ENCODE peak calls at places on chromosomes 5 and 9, in ten cellular contexts. One of them, this sample, is unnamed.

GRCh38 chr5:153895266-153895665 is 143.4 kb downstream of the FAM114A2 start:
- DNase-seq in stromal cell of bone marrow: no peak
- DNase-seq in activated CD4-positive, alpha-beta T cell treated with anti-CD3 and anti-CD28 coated beads, Interleukin-2, amount 50 U/mL, for 4 hours: no peak
- DNase-seq in H4: no peak
- DNase-seq in OCI-LY7: no peak
- DNase-seq in A549: no peak
- DNase-seq in activated naive CD8-positive, alpha-beta T cell treated with anti-CD3 and anti-CD28 coated beads, Interleukin-2, amount 50 U/mL, for 24 hours: no peak
- DNase-seq in stimulated activated CD4-positive, alpha-beta T cell treated with anti-CD3 and anti-CD28 coated beads, Interleukin-2, amount 100 ng/mL, for 48 hours: no peak
- DNase-seq in fibroblast of pulmonary artery: no peak
- DNase-seq in lung: no peak
- DNase-seq in this sample: no peak

GRCh38 chr9:88011005-88011766 is 36.9 kb upstream of the CDK20 start:
- DNase-seq in stimulated activated CD4-positive, alpha-beta T cell treated with anti-CD3 and anti-CD28 coated beads, Interleukin-2, amount 100 ng/mL, for 48 hours: no peak
- DNase-seq in activated naive CD8-positive, alpha-beta T cell treated with anti-CD3 and anti-CD28 coated beads, Interleukin-2, amount 50 U/mL, for 24 hours: no peak
- DNase-seq in H4: no peak
- DNase-seq in fibroblast of pulmonary artery: peak
- DNase-seq in lung: no peak
- DNase-seq in activated CD4-positive, alpha-beta T cell treated with anti-CD3 and anti-CD28 coated beads, Interleukin-2, amount 50 U/mL, for 4 hours: no peak
- DNase-seq in stromal cell of bone marrow: peak
- DNase-seq in OCI-LY7: no peak
- DNase-seq in A549: peak
- DNase-seq in this sample: no peak

GRCh38 chr5:41707853-41708603 is 162.2 kb downstream of the OXCT1 start:
- DNase-seq in fibroblast of pulmonary artery: peak
- DNase-seq in lung: no peak
- DNase-seq in stromal cell of bone marrow: peak
- DNase-seq in activated CD4-positive, alpha-beta T cell treated with anti-CD3 and anti-CD28 coated beads, Interleukin-2, amount 50 U/mL, for 4 hours: no peak
- DNase-seq in stimulated activated CD4-positive, alpha-beta T cell treated with anti-CD3 and anti-CD28 coated beads, Interleukin-2, amount 100 ng/mL, for 48 hours: no peak
- DNase-seq in OCI-LY7: peak
- DNase-seq in A549: peak
- DNase-seq in H4: peak
- DNase-seq in activated naive CD8-positive, alpha-beta T cell treated with anti-CD3 and anti-CD28 coated beads, Interleukin-2, amount 50 U/mL, for 24 hours: no peak
- DNase-seq in this sample: peak

GRCh38 chr9:126503333-126504085 is 110.2 kb upstream of the LMX1B start:
- DNase-seq in stimulated activated CD4-positive, alpha-beta T cell treated with anti-CD3 and anti-CD28 coated beads, Interleukin-2, amount 100 ng/mL, for 48 hours: no peak
- DNase-seq in A549: no peak
- DNase-seq in lung: no peak
- DNase-seq in activated CD4-positive, alpha-beta T cell treated with anti-CD3 and anti-CD28 coated beads, Interleukin-2, amount 50 U/mL, for 4 hours: no peak
- DNase-seq in fibroblast of pulmonary artery: no peak
- DNase-seq in OCI-LY7: no peak
- DNase-seq in H4: no peak
- DNase-seq in activated naive CD8-positive, alpha-beta T cell treated with anti-CD3 and anti-CD28 coated beads, Interleukin-2, amount 50 U/mL, for 24 hours: no peak
- DNase-seq in stromal cell of bone marrow: peak
- DNase-seq in this sample: no peak

GRCh38 chr5:179889885-179890284 is 17.8 kb downstream of the TBC1D9B start:
- DNase-seq in H4: no peak
- DNase-seq in A549: no peak
- DNase-seq in stromal cell of bone marrow: no peak
- DNase-seq in activated CD4-positive, alpha-beta T cell treated with anti-CD3 and anti-CD28 coated beads, Interleukin-2, amount 50 U/mL, for 4 hours: no peak
- DNase-seq in lung: no peak
- DNase-seq in fibroblast of pulmonary artery: no peak
- DNase-seq in OCI-LY7: no peak
- DNase-seq in stimulated activated CD4-positive, alpha-beta T cell treated with anti-CD3 and anti-CD28 coated beads, Interleukin-2, amount 100 ng/mL, for 48 hours: no peak
- DNase-seq in activated naive CD8-positive, alpha-beta T cell treated with anti-CD3 and anti-CD28 coated beads, Interleukin-2, amount 50 U/mL, for 24 hours: no peak
- DNase-seq in this sample: no peak

GRCh38 chr9:76559283-76559682 is 100.3 kb downstream of the GCNT1 start:
- DNase-seq in stimulated activated CD4-positive, alpha-beta T cell treated with anti-CD3 and anti-CD28 coated beads, Interleukin-2, amount 100 ng/mL, for 48 hours: no peak
- DNase-seq in OCI-LY7: no peak
- DNase-seq in activated naive CD8-positive, alpha-beta T cell treated with anti-CD3 and anti-CD28 coated beads, Interleukin-2, amount 50 U/mL, for 24 hours: no peak
- DNase-seq in H4: no peak
- DNase-seq in fibroblast of pulmonary artery: no peak
- DNase-seq in lung: no peak
- DNase-seq in activated CD4-positive, alpha-beta T cell treated with anti-CD3 and anti-CD28 coated beads, Interleukin-2, amount 50 U/mL, for 4 hours: no peak
- DNase-seq in A549: no peak
- DNase-seq in stromal cell of bone marrow: no peak
- DNase-seq in this sample: no peak

GRCh38 chr9:135821733-135822382 is 85.5 kb downstream of the CAMSAP1 start:
- DNase-seq in stimulated activated CD4-positive, alpha-beta T cell treated with anti-CD3 and anti-CD28 coated beads, Interleukin-2, amount 100 ng/mL, for 48 hours: no peak
- DNase-seq in A549: no peak
- DNase-seq in fibroblast of pulmonary artery: no peak
- DNase-seq in activated naive CD8-positive, alpha-beta T cell treated with anti-CD3 and anti-CD28 coated beads, Interleukin-2, amount 50 U/mL, for 24 hours: no peak
- DNase-seq in stromal cell of bone marrow: no peak
- DNase-seq in OCI-LY7: no peak
- DNase-seq in H4: no peak
- DNase-seq in lung: no peak
- DNase-seq in activated CD4-positive, alpha-beta T cell treated with anti-CD3 and anti-CD28 coated beads, Interleukin-2, amount 50 U/mL, for 4 hours: no peak
- DNase-seq in this sample: no peak

GRCh38 chr5:35443803-35444595 is 173.7 kb upstream of the SPEF2 start:
- DNase-seq in lung: no peak
- DNase-seq in stromal cell of bone marrow: no peak
- DNase-seq in activated naive CD8-positive, alpha-beta T cell treated with anti-CD3 and anti-CD28 coated beads, Interleukin-2, amount 50 U/mL, for 24 hours: no peak
- DNase-seq in A549: no peak
- DNase-seq in stimulated activated CD4-positive, alpha-beta T cell treated with anti-CD3 and anti-CD28 coated beads, Interleukin-2, amount 100 ng/mL, for 48 hours: no peak
- DNase-seq in H4: peak
- DNase-seq in activated CD4-positive, alpha-beta T cell treated with anti-CD3 and anti-CD28 coated beads, Interleukin-2, amount 50 U/mL, for 4 hours: no peak
- DNase-seq in OCI-LY7: no peak
- DNase-seq in fibroblast of pulmonary artery: no peak
- DNase-seq in this sample: no peak

GRCh38 chr9:69797680-69798079 is 22.9 kb upstream of the CFAP95 start:
- DNase-seq in H4: no peak
- DNase-seq in fibroblast of pulmonary artery: no peak
- DNase-seq in stromal cell of bone marrow: no peak
- DNase-seq in activated CD4-positive, alpha-beta T cell treated with anti-CD3 and anti-CD28 coated beads, Interleukin-2, amount 50 U/mL, for 4 hours: no peak
- DNase-seq in activated naive CD8-positive, alpha-beta T cell treated with anti-CD3 and anti-CD28 coated beads, Interleukin-2, amount 50 U/mL, for 24 hours: no peak
- DNase-seq in OCI-LY7: no peak
- DNase-seq in A549: no peak
- DNase-seq in lung: no peak
- DNase-seq in stimulated activated CD4-positive, alpha-beta T cell treated with anti-CD3 and anti-CD28 coated beads, Interleukin-2, amount 100 ng/mL, for 48 hours: no peak
- DNase-seq in this sample: no peak

GRCh38 chr5:13878357-13878756 is 66.1 kb downstream of the DNAH5 start:
- DNase-seq in fibroblast of pulmonary artery: no peak
- DNase-seq in lung: no peak
- DNase-seq in H4: no peak
- DNase-seq in OCI-LY7: no peak
- DNase-seq in activated naive CD8-positive, alpha-beta T cell treated with anti-CD3 and anti-CD28 coated beads, Interleukin-2, amount 50 U/mL, for 24 hours: no peak
- DNase-seq in A549: no peak
- DNase-seq in stimulated activated CD4-positive, alpha-beta T cell treated with anti-CD3 and anti-CD28 coated beads, Interleukin-2, amount 100 ng/mL, for 48 hours: no peak
- DNase-seq in stromal cell of bone marrow: no peak
- DNase-seq in activated CD4-positive, alpha-beta T cell treated with anti-CD3 and anti-CD28 coated beads, Interleukin-2, amount 50 U/mL, for 4 hours: no peak
- DNase-seq in this sample: no peak

GRCh38 chr5:170307575-170308465 is 10.2 kb upstream of the LCP2 start:
- DNase-seq in activated naive CD8-positive, alpha-beta T cell treated with anti-CD3 and anti-CD28 coated beads, Interleukin-2, amount 50 U/mL, for 24 hours: no peak
- DNase-seq in H4: peak
- DNase-seq in activated CD4-positive, alpha-beta T cell treated with anti-CD3 and anti-CD28 coated beads, Interleukin-2, amount 50 U/mL, for 4 hours: no peak
- DNase-seq in OCI-LY7: no peak
- DNase-seq in stromal cell of bone marrow: peak
- DNase-seq in fibroblast of pulmonary artery: peak
- DNase-seq in A549: peak
- DNase-seq in lung: peak
- DNase-seq in stimulated activated CD4-positive, alpha-beta T cell treated with anti-CD3 and anti-CD28 coated beads, Interleukin-2, amount 100 ng/mL, for 48 hours: no peak
- DNase-seq in this sample: no peak

GRCh38 chr9:132983814-132984201 is 5.3 kb downstream of the GFI1B start:
- DNase-seq in stromal cell of bone marrow: no peak
- DNase-seq in activated naive CD8-positive, alpha-beta T cell treated with anti-CD3 and anti-CD28 coated beads, Interleukin-2, amount 50 U/mL, for 24 hours: no peak
- DNase-seq in fibroblast of pulmonary artery: no peak
- DNase-seq in OCI-LY7: no peak
- DNase-seq in stimulated activated CD4-positive, alpha-beta T cell treated with anti-CD3 and anti-CD28 coated beads, Interleukin-2, amount 100 ng/mL, for 48 hours: no peak
- DNase-seq in A549: no peak
- DNase-seq in lung: no peak
- DNase-seq in H4: no peak
- DNase-seq in activated CD4-positive, alpha-beta T cell treated with anti-CD3 and anti-CD28 coated beads, Interleukin-2, amount 50 U/mL, for 4 hours: no peak
- DNase-seq in this sample: no peak

GRCh38 chr9:88396836-88397577 is 8.8 kb downstream of the SPIN1 start:
- DNase-seq in activated naive CD8-positive, alpha-beta T cell treated with anti-CD3 and anti-CD28 coated beads, Interleukin-2, amount 50 U/mL, for 24 hours: no peak
- DNase-seq in stromal cell of bone marrow: no peak
- DNase-seq in activated CD4-positive, alpha-beta T cell treated with anti-CD3 and anti-CD28 coated beads, Interleukin-2, amount 50 U/mL, for 4 hours: no peak
- DNase-seq in A549: no peak
- DNase-seq in stimulated activated CD4-positive, alpha-beta T cell treated with anti-CD3 and anti-CD28 coated beads, Interleukin-2, amount 100 ng/mL, for 48 hours: no peak
- DNase-seq in OCI-LY7: no peak
- DNase-seq in fibroblast of pulmonary artery: peak
- DNase-seq in lung: no peak
- DNase-seq in H4: no peak
- DNase-seq in this sample: no peak

GRCh38 chr5:170861295-170861854 is 443 bp upstream of the RANBP17 start:
- DNase-seq in activated naive CD8-positive, alpha-beta T cell treated with anti-CD3 and anti-CD28 coated beads, Interleukin-2, amount 50 U/mL, for 24 hours: no peak
- DNase-seq in H4: no peak
- DNase-seq in stimulated activated CD4-positive, alpha-beta T cell treated with anti-CD3 and anti-CD28 coated beads, Interleukin-2, amount 100 ng/mL, for 48 hours: no peak
- DNase-seq in activated CD4-positive, alpha-beta T cell treated with anti-CD3 and anti-CD28 coated beads, Interleukin-2, amount 50 U/mL, for 4 hours: no peak
- DNase-seq in fibroblast of pulmonary artery: no peak
- DNase-seq in stromal cell of bone marrow: no peak
- DNase-seq in OCI-LY7: no peak
- DNase-seq in A549: no peak
- DNase-seq in lung: peak
- DNase-seq in this sample: no peak

GRCh38 chr5:5304361-5305035 is 118.0 kb upstream of the ICE1 start:
- DNase-seq in fibroblast of pulmonary artery: no peak
- DNase-seq in activated CD4-positive, alpha-beta T cell treated with anti-CD3 and anti-CD28 coated beads, Interleukin-2, amount 50 U/mL, for 4 hours: no peak
- DNase-seq in H4: no peak
- DNase-seq in OCI-LY7: peak
- DNase-seq in lung: no peak
- DNase-seq in activated naive CD8-positive, alpha-beta T cell treated with anti-CD3 and anti-CD28 coated beads, Interleukin-2, amount 50 U/mL, for 24 hours: no peak
- DNase-seq in A549: peak
- DNase-seq in stimulated activated CD4-positive, alpha-beta T cell treated with anti-CD3 and anti-CD28 coated beads, Interleukin-2, amount 100 ng/mL, for 48 hours: no peak
- DNase-seq in stromal cell of bone marrow: no peak
- DNase-seq in this sample: no peak

GRCh38 chr5:159419567-159419966 is 89.3 kb upstream of the IL12B start:
- DNase-seq in fibroblast of pulmonary artery: no peak
- DNase-seq in stromal cell of bone marrow: no peak
- DNase-seq in lung: no peak
- DNase-seq in stimulated activated CD4-positive, alpha-beta T cell treated with anti-CD3 and anti-CD28 coated beads, Interleukin-2, amount 100 ng/mL, for 48 hours: no peak
- DNase-seq in activated CD4-positive, alpha-beta T cell treated with anti-CD3 and anti-CD28 coated beads, Interleukin-2, amount 50 U/mL, for 4 hours: no peak
- DNase-seq in activated naive CD8-positive, alpha-beta T cell treated with anti-CD3 and anti-CD28 coated beads, Interleukin-2, amount 50 U/mL, for 24 hours: peak
- DNase-seq in A549: peak
- DNase-seq in H4: peak
- DNase-seq in OCI-LY7: no peak
- DNase-seq in this sample: no peak

GRCh38 chr9:78826521-78826920 is 529.6 kb downstream of the PSAT1 start:
- DNase-seq in lung: no peak
- DNase-seq in activated CD4-positive, alpha-beta T cell treated with anti-CD3 and anti-CD28 coated beads, Interleukin-2, amount 50 U/mL, for 4 hours: no peak
- DNase-seq in stromal cell of bone marrow: no peak
- DNase-seq in stimulated activated CD4-positive, alpha-beta T cell treated with anti-CD3 and anti-CD28 coated beads, Interleukin-2, amount 100 ng/mL, for 48 hours: no peak
- DNase-seq in fibroblast of pulmonary artery: no peak
- DNase-seq in OCI-LY7: no peak
- DNase-seq in A549: no peak
- DNase-seq in H4: no peak
- DNase-seq in activated naive CD8-positive, alpha-beta T cell treated with anti-CD3 and anti-CD28 coated beads, Interleukin-2, amount 50 U/mL, for 24 hours: no peak
- DNase-seq in this sample: no peak

GRCh38 chr5:57442080-57442839 is 40.4 kb downstream of the ACTBL2 start:
- DNase-seq in fibroblast of pulmonary artery: peak
- DNase-seq in OCI-LY7: no peak
- DNase-seq in A549: peak
- DNase-seq in stimulated activated CD4-positive, alpha-beta T cell treated with anti-CD3 and anti-CD28 coated beads, Interleukin-2, amount 100 ng/mL, for 48 hours: peak
- DNase-seq in lung: no peak
- DNase-seq in H4: peak
- DNase-seq in stromal cell of bone marrow: peak
- DNase-seq in activated naive CD8-positive, alpha-beta T cell treated with anti-CD3 and anti-CD28 coated beads, Interleukin-2, amount 50 U/mL, for 24 hours: no peak
- DNase-seq in activated CD4-positive, alpha-beta T cell treated with anti-CD3 and anti-CD28 coated beads, Interleukin-2, amount 50 U/mL, for 4 hours: no peak
- DNase-seq in this sample: no peak

GRCh38 chr5:178416206-178416882 is 173.8 kb downstream of the COL23A1 start:
- DNase-seq in lung: no peak
- DNase-seq in activated naive CD8-positive, alpha-beta T cell treated with anti-CD3 and anti-CD28 coated beads, Interleukin-2, amount 50 U/mL, for 24 hours: no peak
- DNase-seq in fibroblast of pulmonary artery: no peak
- DNase-seq in A549: no peak
- DNase-seq in H4: no peak
- DNase-seq in OCI-LY7: no peak
- DNase-seq in stromal cell of bone marrow: no peak
- DNase-seq in stimulated activated CD4-positive, alpha-beta T cell treated with anti-CD3 and anti-CD28 coated beads, Interleukin-2, amount 100 ng/mL, for 48 hours: no peak
- DNase-seq in activated CD4-positive, alpha-beta T cell treated with anti-CD3 and anti-CD28 coated beads, Interleukin-2, amount 50 U/mL, for 4 hours: no peak
- DNase-seq in this sample: no peak

GRCh38 chr9:32742296-32742695 is 41.0 kb upstream of the TMEM215 start:
- DNase-seq in OCI-LY7: no peak
- DNase-seq in activated naive CD8-positive, alpha-beta T cell treated with anti-CD3 and anti-CD28 coated beads, Interleukin-2, amount 50 U/mL, for 24 hours: no peak
- DNase-seq in stimulated activated CD4-positive, alpha-beta T cell treated with anti-CD3 and anti-CD28 coated beads, Interleukin-2, amount 100 ng/mL, for 48 hours: no peak
- DNase-seq in A549: no peak
- DNase-seq in stromal cell of bone marrow: no peak
- DNase-seq in activated CD4-positive, alpha-beta T cell treated with anti-CD3 and anti-CD28 coated beads, Interleukin-2, amount 50 U/mL, for 4 hours: no peak
- DNase-seq in fibroblast of pulmonary artery: peak
- DNase-seq in lung: no peak
- DNase-seq in H4: no peak
- DNase-seq in this sample: no peak

This sample was measured in iPS DF 6.9.